ENCODE peak calls at places on chromosomes 16 and 17, in five cellular contexts. One of them, this sample, is unnamed.

GRCh38 chr17:28744104-28744801 is 442 bp downstream of the TRAF4 start:
- DNase-seq in K562: peak
- DNase-seq in GM12878: no peak
- DNase-seq in HCT116: no peak
- DNase-seq in SK-N-SH: peak
- DNase-seq in this sample: peak

GRCh38 chr17:47687748-47688147 is 6.2 kb upstream of the TBKBP1 start:
- DNase-seq in K562: no peak
- DNase-seq in GM12878: no peak
- DNase-seq in HCT116: no peak
- DNase-seq in SK-N-SH: peak
- DNase-seq in this sample: no peak

GRCh38 chr17:65886240-65886639 is 305.7 kb downstream of the CEP112 start:
- DNase-seq in SK-N-SH: no peak
- DNase-seq in GM12878: no peak
- DNase-seq in HCT116: no peak
- DNase-seq in K562: no peak
- DNase-seq in this sample: no peak

GRCh38 chr17:44872131-44872768 is 24.6 kb downstream of the HIGD1B start:
- DNase-seq in HCT116: no peak
- DNase-seq in K562: no peak
- DNase-seq in GM12878: no peak
- DNase-seq in SK-N-SH: no peak
- DNase-seq in this sample: no peak

GRCh38 chr17:39169101-39169500 is 3.1 kb upstream of the ARL5C start:
- DNase-seq in GM12878: no peak
- DNase-seq in HCT116: no peak
- DNase-seq in K562: no peak
- DNase-seq in SK-N-SH: no peak
- DNase-seq in this sample: no peak

GRCh38 chr17:76369804-76370203 is 14.6 kb upstream of the SPHK1 start:
- DNase-seq in SK-N-SH: peak
- DNase-seq in K562: no peak
- DNase-seq in GM12878: no peak
- DNase-seq in HCT116: no peak
- DNase-seq in this sample: no peak

GRCh38 chr17:71975998-71976649 is 144.7 kb upstream of the SOX9 start:
- DNase-seq in SK-N-SH: peak
- DNase-seq in HCT116: no peak
- DNase-seq in GM12878: no peak
- DNase-seq in K562: no peak
- DNase-seq in this sample: no peak

GRCh38 chr17:81396722-81397313 is 1.6 kb downstream of the BAHCC1 start:
- DNase-seq in SK-N-SH: peak
- DNase-seq in K562: no peak
- DNase-seq in HCT116: no peak
- DNase-seq in GM12878: no peak
- DNase-seq in this sample: no peak

GRCh38 chr16:2611499-2611862 is 70.8 kb upstream of the KCTD5 start:
- DNase-seq in GM12878: no peak
- DNase-seq in HCT116: no peak
- DNase-seq in SK-N-SH: no peak
- DNase-seq in K562: no peak
- DNase-seq in this sample: no peak

GRCh38 chr16:55682086-55682485 is 26.3 kb downstream of the SLC6A2 start:
- DNase-seq in SK-N-SH: no peak
- DNase-seq in GM12878: no peak
- DNase-seq in K562: no peak
- DNase-seq in HCT116: no peak
- DNase-seq in this sample: no peak

GRCh38 chr16:55672471-55672870 is 16.7 kb downstream of the SLC6A2 start:
- DNase-seq in HCT116: no peak
- DNase-seq in K562: no peak
- DNase-seq in SK-N-SH: no peak
- DNase-seq in GM12878: no peak
- DNase-seq in this sample: no peak

GRCh38 chr16:55678061-55678935 is 22.5 kb downstream of the SLC6A2 start:
- DNase-seq in K562: no peak
- DNase-seq in HCT116: no peak
- DNase-seq in GM12878: no peak
- DNase-seq in SK-N-SH: no peak
- DNase-seq in this sample: no peak
- TF ChIP-seq ZBTB33 in K562: no peak
- TF ChIP-seq ZBTB33 in HCT116: no peak
- TF ChIP-seq ZBTB33 in GM12878: no peak
- TF ChIP-seq ZBTB33 in SK-N-SH: no peak
- TF ChIP-seq ZBTB33 in this sample: no peak

GRCh38 chr17:27226611-27227234 is 67.2 kb upstream of the WSB1 start:
- DNase-seq in HCT116: no peak
- DNase-seq in SK-N-SH: no peak
- DNase-seq in K562: no peak
- DNase-seq in GM12878: no peak
- DNase-seq in this sample: no peak
- TF ChIP-seq ZBTB33 in HCT116: no peak
- TF ChIP-seq ZBTB33 in SK-N-SH: no peak
- TF ChIP-seq ZBTB33 in K562: no peak
- TF ChIP-seq ZBTB33 in GM12878: no peak
- TF ChIP-seq ZBTB33 in this sample: no peak

GRCh38 chr17:82775033-82775823 is 23.4 kb downstream of the TBCD start:
- DNase-seq in K562: peak
- DNase-seq in HCT116: peak
- DNase-seq in GM12878: no peak
- DNase-seq in SK-N-SH: peak
- DNase-seq in this sample: peak
- TF ChIP-seq ZBTB33 in K562: no peak
- TF ChIP-seq ZBTB33 in HCT116: no peak
- TF ChIP-seq ZBTB33 in GM12878: no peak
- TF ChIP-seq ZBTB33 in SK-N-SH: no peak
- TF ChIP-seq ZBTB33 in this sample: peak

GRCh38 chr17:41678907-41679739 is 9.6 kb upstream of the EIF1 start:
- DNase-seq in K562: peak
- DNase-seq in HCT116: no peak
- DNase-seq in SK-N-SH: no peak
- DNase-seq in GM12878: peak
- DNase-seq in this sample: no peak
- TF ChIP-seq ZBTB33 in K562: no peak
- TF ChIP-seq ZBTB33 in HCT116: no peak
- TF ChIP-seq ZBTB33 in SK-N-SH: no peak
- TF ChIP-seq ZBTB33 in GM12878: no peak
- TF ChIP-seq ZBTB33 in this sample: no peak

DNA sequence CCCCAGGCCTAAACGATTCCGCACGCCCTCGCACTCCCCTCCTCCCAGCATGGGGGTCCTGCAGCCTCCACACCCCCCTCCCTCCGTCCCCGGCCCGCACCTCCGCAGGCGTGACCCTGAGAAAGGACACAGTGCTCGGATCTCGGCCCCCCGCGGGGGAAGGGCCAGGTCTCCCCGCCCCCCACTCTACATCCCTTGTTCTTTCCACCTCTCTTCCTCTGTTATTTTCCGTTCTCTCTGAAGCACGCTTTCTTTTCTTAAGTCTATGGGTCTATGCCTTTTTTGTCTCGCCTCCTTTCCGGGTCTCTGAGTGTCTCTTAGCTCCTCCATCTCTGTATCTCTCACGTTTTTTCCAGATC is 2.0 kb upstream of the HES7 start:
- DNase-seq in SK-N-SH: peak
- DNase-seq in K562: peak
- DNase-seq in GM12878: no peak
- DNase-seq in HCT116: no peak
- DNase-seq in this sample: no peak
- TF ChIP-seq ZBTB33 in SK-N-SH: no peak
- TF ChIP-seq ZBTB33 in K562: no peak
- TF ChIP-seq ZBTB33 in GM12878: no peak
- TF ChIP-seq ZBTB33 in HCT116: no peak
- TF ChIP-seq ZBTB33 in this sample: no peak